ENCODE peak calls at places on chromosomes 5 and 9, in six cellular contexts. H, I, J, O, Z and X are unnamed samples.

GRCh38 chr9:6054280-6055099 is 39.1 kb upstream of the RANBP6 start:
- DNase-seq in J (peak; percentile 65), H (peak; percentile 78), O (peak; percentile 82), I (peak; percentile 73), Z (peak; percentile 87), X (peak; percentile 35)

GRCh38 chr5:127876384-127876783 is 173.2 kb downstream of the CCDC192 start:
- DNase-seq in O (no peak), H (no peak), I (no peak), Z (no peak), J (no peak), X (no peak)

GRCh38 chr5:68368686-68369359 is 153.3 kb downstream of the PIK3R1 start:
- DNase-seq in I (peak; percentile 11), Z (no peak), J (no peak), H (no peak), O (no peak), X (peak; percentile 2)

GRCh38 chr5:159067201-159067600 is 32.5 kb downstream of the EBF1 start:
- DNase-seq in O (no peak), J (no peak), H (no peak), Z (no peak), I (no peak), X (no peak)

GRCh38 chr9:122498883-122499288 is 11.7 kb upstream of the OR1J2 start:
- DNase-seq in H (peak; percentile 47), Z (peak; percentile 99), J (no peak), O (peak; percentile 80), I (peak; percentile 37), X (no peak)

GRCh38 chr9:105413486-105414068 is 34.3 kb upstream of the FSD1L start:
- DNase-seq in Z (peak; percentile 55), I (peak; percentile 64), J (no peak), H (no peak), O (peak; percentile 35), X (peak; percentile 39)

GRCh38 chr5:124923131-124923530 is 176.7 kb upstream of the ZNF608 start:
- DNase-seq in O (no peak), I (peak; percentile 57), Z (no peak), J (no peak), H (peak; percentile 38), X (no peak)

GRCh38 chr5:110625376-110625999 is 101.0 kb downstream of the TMEM232 start:
- DNase-seq in H (peak; percentile 56), O (no peak), J (no peak), I (peak; percentile 70), Z (peak; percentile 63), X (no peak)

GRCh38 chr5:89346573-89346972 is 463.6 kb upstream of the MEF2C start:
- DNase-seq in J (no peak), Z (no peak), O (no peak), I (no peak), H (no peak), X (no peak)

GRCh38 chr5:125263346-125263745 is 516.9 kb upstream of the ZNF608 start:
- DNase-seq in I (no peak), O (no peak), H (no peak), J (no peak), Z (peak; percentile 0), X (no peak)

GRCh38 chr5:38423536-38424178 is 132.8 kb downstream of the LIFR start:
- DNase-seq in Z (no peak), H (no peak), O (no peak), I (no peak), J (no peak), X (no peak)

GRCh38 chr9:85900504-85901201 is 40.3 kb upstream of the NAA35 start:
- DNase-seq in H (peak; percentile 5), O (peak; percentile 63), I (peak; percentile 47), J (peak; percentile 15), Z (peak; percentile 37), X (no peak)

DNA sequence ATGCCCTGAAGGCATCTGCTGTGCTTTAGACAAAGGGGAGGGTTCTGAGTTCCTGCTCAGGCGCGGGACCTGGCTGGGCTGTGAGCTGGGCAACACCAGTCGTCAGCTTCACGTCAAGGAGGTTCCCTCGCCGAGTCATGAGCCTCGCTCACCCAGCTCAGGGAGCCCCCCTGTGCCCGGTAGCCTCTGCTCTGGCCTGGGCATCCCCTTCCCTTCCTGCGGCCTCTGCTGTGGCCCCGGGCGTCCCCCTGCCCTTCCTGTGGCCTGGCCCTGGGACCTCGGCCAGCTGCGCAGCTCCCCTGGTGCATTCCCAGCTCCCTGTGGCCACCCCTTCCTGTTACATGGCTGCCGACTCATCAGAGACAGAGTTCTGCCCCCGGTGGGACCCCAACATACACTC is 29.8 kb downstream of the TERT start:
- DNase-seq in J (no peak), I (no peak), O (no peak), H (no peak), Z (no peak), X (no peak)
- H2AFZ ChIP-seq in J (no peak overlapping the region), I (no peak overlapping the region), O (no peak overlapping the region), H (no peak overlapping the region), Z (no peak overlapping the region), X (no peak overlapping the region)

GRCh38 chr9:94145640-94146039 is 61.4 kb downstream of the PTPDC1 start:
- DNase-seq in O (no peak), Z (no peak), J (no peak), I (no peak), H (no peak), X (no peak)
- H2AFZ ChIP-seq in O (no peak overlapping the region), Z (no peak overlapping the region), J (no peak overlapping the region), I (no peak overlapping the region), H (peak overlapping the region; percentile 49), X (no peak overlapping the region)

GRCh38 chr5:1781726-1782384 is 17.8 kb downstream of the MRPL36 start:
- DNase-seq in I (no peak), J (no peak), H (peak; percentile 15), Z (no peak), O (no peak), X (no peak)
- H2AFZ ChIP-seq in I (no peak overlapping the region), J (no peak overlapping the region), H (peak overlapping the region; percentile 92), Z (no peak overlapping the region), O (no peak overlapping the region), X (no peak overlapping the region)

DNA sequence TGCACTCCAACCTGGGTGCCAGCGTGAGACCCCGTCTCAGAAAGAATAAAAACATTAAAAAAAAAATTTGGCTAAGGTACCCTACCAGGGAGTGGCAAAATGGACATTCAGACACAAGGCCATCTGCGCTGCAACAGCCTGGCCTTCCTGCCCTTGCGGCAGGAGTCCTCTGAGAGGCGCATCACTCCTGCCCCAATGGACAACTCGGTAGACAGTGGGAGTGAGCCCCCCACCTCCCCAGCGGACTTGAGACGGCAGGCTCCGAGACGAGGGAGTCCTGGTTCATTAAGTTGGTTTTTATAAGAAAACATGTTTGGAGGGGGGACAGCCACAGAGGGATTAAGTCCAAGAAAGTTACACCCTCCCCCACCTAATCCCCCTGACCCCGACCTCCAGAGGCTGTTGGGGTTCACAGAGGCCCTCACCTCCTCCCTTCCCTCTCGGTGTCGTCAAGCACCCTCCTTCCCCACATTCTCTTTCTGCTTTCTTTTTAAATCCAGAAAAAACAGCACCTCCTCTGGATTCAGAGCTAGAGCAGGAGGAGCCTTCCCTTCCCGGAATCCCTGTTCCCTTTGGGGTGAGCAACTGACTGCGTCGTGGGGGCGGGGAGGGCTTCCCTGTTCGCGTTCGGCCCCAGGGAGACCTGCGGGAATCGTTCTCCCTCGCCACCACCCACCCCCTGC is 1.8 kb upstream of the EGR1 start:
- DNase-seq in H (no peak), O (no peak), Z (no peak), I (peak; percentile 20), J (no peak), X (no peak)
- H2AFZ ChIP-seq in H (peak overlapping the region; percentile 93), O (no peak overlapping the region), Z (peak overlapping the region; percentile 24), I (no peak overlapping the region), J (peak overlapping the region; percentile 100), X (peak overlapping the region; percentile 79)

DNA sequence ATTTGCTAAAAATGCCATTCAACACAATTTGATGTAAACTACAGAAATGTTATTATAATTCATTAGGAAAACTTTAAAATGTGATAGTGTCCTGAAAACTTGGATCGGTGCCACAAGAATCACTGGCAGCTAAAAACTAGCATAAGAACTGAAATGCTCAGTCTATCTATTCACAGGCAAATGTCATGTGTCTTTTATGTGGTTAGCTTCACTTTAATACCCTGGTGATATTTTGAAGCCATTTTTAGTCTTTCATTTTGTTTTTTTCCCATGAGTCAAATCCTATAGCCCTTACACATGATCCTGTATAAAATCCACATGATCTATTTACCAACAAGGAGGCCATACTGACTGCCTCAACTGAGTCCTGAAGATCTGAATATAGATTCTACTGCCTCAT is 276.2 kb downstream of the NR2F1-AS1 start:
- DNase-seq in Z (no peak), J (no peak), H (no peak), I (no peak), O (no peak), X (no peak)
- H2AFZ ChIP-seq in Z (no peak overlapping the region), J (peak overlapping the region; percentile 54), H (no peak overlapping the region), I (no peak overlapping the region), O (no peak overlapping the region), X (no peak overlapping the region)

DNA sequence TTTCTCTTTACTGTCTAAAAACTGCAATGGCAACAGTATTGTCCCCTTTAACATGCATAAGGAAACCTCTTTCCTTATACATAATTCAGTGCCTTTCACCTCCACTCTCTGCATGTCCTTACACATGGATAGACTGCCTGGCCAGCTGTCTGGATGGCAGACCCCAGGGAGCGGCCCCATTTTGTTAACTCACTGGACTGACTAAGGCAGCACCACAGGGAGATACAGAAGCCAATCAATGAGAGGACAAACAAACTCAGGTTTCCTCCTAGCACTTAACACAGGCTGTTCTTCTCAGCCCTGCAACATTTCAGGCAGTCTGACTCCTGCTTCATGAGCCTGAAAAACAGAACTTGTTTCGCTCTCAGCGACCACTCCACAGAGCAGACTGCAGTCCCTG is 135.4 kb upstream of the RASEF start:
- DNase-seq in Z (no peak), H (no peak), J (no peak), O (no peak), I (no peak), X (no peak)
- H2AFZ ChIP-seq in Z (no peak overlapping the region), H (no peak overlapping the region), J (peak overlapping the region; percentile 78), O (no peak overlapping the region), I (no peak overlapping the region), X (no peak overlapping the region)

DNA sequence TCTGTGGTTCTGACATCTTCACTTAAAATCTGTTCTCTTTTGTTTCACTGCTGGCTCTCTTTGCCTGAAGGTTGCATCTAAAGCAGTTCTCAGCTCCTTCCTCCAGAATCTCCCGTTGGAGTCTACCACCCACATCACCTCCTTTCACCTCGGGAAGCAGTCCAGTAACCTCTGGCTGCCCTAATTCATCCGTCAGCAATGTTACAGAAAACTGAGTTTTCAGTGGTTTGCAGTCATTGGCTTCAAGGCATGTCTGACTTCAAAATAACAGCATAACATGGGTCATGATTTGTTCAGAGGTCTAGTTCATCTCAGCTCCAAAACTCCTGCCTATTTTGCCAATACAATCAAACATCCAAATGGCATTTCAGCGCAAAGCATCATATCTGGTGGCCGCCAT is 107.7 kb downstream of the GOLPH3 start:
- DNase-seq in H (no peak), Z (no peak), O (no peak), J (no peak), I (no peak), X (no peak)
- H2AFZ ChIP-seq in H (no peak overlapping the region), Z (no peak overlapping the region), O (no peak overlapping the region), J (no peak overlapping the region), I (no peak overlapping the region), X (no peak overlapping the region)

GRCh38 chr9:7996558-7996957 is 197.0 kb upstream of the DMAC1 start:
- DNase-seq in J (no peak), O (no peak), I (no peak), H (no peak), Z (no peak), X (no peak)
- H2AFZ ChIP-seq in J (no peak overlapping the region), O (no peak overlapping the region), I (no peak overlapping the region), H (no peak overlapping the region), Z (no peak overlapping the region), X (no peak overlapping the region)

DNA sequence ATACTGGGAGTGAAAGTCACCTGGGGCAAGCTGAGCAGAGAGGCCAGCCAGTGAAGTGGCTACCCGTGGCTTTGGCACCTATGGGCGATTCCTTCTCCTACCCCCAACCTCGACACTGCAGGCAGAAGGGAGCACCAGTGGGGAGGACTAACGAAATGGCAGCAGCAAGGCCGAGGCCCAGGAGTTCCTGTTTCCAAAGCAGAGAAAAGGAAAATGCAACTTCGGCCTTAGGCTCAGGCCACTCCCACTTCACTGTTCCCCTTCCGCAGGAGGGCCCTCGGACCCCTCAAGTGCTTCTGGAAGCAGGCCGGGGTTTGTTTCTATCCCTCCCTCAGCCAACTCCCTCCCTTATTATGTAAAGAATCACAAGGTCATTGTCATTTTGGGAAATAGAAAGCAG is 36.4 kb upstream of the NKX2-5 start:
- DNase-seq in Z (no peak), O (no peak), H (no peak), I (no peak), J (no peak), X (no peak)
- H2AFZ ChIP-seq in Z (no peak overlapping the region), O (no peak overlapping the region), H (no peak overlapping the region), I (no peak overlapping the region), J (peak overlapping the region; percentile 29), X (no peak overlapping the region)